ENCODE peak calls at places on chromosome 1, in six cellular contexts. F is iPS DF 6.9, O is heart left ventricle, Y is psoas muscle, L is mammary epithelial cell, N is uterus. K is an unnamed sample. For H3K4me1 and H3K36me3, the result is how much of the 10 kb centered on the place peaks cover.

GRCh38 chr1:190511554-190511953 is 33.9 kb upstream of the BRINP3 start:
- DNase-seq in F (no peak), O (no peak), Y (no peak), L (no peak), N (no peak), K (no peak)

GRCh38 chr1:201554789-201555592 is 16.1 kb downstream of the NAV1 start:
- DNase-seq in F (no peak), O (no peak), Y (no peak), L (no peak), N (no peak), K (no peak)

GRCh38 chr1:208595745-208596144 is 351.6 kb upstream of the PLXNA2 start:
- DNase-seq in F (no peak), O (no peak), Y (no peak), L (peak), N (peak), K (peak)

GRCh38 chr1:1084372-1085170 is 10.5 kb upstream of the RNF223 start:
- DNase-seq in F (no peak), O (no peak), Y (no peak), L (no peak), N (peak), K (no peak)

GRCh38 chr1:57017201-57017600 is 51.4 kb upstream of the C8B start:
- DNase-seq in F (no peak), O (no peak), Y (no peak), L (no peak), N (no peak), K (no peak)

GRCh38 chr1:245693941-245694340 is 539.2 kb downstream of the KIF26B start:
- DNase-seq in F (no peak), O (no peak), Y (no peak), L (no peak), N (no peak), K (no peak)

GRCh38 chr1:93607814-93608187 is 73.8 kb downstream of the BCAR3 start:
- DNase-seq in F (no peak), O (no peak), Y (no peak), L (no peak), N (no peak), K (peak)

GRCh38 chr1:185864331-185864730 is 130.1 kb downstream of the HMCN1 start:
- DNase-seq in F (no peak), O (no peak), Y (no peak), L (no peak), N (no peak), K (no peak)

GRCh38 chr1:67020304-67020703 is 33.6 kb downstream of the SLC35D1 start:
- DNase-seq in F (no peak), O (no peak), Y (no peak), L (no peak), N (no peak), K (peak)

GRCh38 chr1:242477944-242478343 is 46.6 kb downstream of the PLD5 start:
- DNase-seq in F (no peak), O (no peak), Y (no peak), L (no peak), N (no peak), K (no peak)

GRCh38 chr1:46001087-46001785 is 131.2 kb downstream of the PIK3R3 start:
- DNase-seq in F (no peak), O (no peak), Y (no peak), L (no peak), N (no peak), K (no peak)

GRCh38 chr1:151540021-151540981 is at the start of gene TUFT1:
- DNase-seq in F (no peak), O (peak), Y (peak), L (peak), N (peak), K (peak)
- H3K4me1 ChIP-seq in F (under half), O (under half), Y (under half), L (under half), N (under half), K (under half)

DNA sequence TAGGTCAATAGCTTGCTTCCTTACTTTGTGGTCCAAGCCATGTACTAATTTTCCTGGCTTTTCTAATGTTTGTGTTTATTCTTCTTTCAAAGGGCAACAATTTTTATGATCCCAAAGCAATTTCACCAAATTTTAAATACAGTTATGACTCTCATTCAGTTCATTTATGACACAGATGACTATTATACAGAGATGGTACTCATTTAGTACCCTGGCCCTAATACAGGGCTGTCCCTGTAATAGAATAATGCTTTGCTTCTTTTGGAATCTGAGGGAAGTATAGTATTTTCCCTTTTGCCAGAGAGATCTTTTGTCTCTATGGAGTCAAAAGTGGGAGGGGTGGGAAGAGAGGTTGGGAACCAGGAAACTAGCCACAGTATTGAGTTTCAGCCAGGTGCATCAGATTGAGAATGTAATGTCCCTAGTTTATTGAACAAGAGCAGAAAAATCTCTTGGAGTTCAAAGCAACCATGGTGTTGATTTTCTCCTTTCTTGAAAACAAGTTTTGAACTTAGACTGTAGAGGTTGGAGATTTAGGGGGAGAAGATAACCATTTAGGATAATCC is 20.4 kb downstream of the DENND2D start:
- DNase-seq in F (no peak), O (no peak), Y (no peak), L (no peak), N (no peak), K (no peak)
- H3K36me3 ChIP-seq in F (under half), O (under half), Y (half or more), L (under half), N (under half), K (half or more)

DNA sequence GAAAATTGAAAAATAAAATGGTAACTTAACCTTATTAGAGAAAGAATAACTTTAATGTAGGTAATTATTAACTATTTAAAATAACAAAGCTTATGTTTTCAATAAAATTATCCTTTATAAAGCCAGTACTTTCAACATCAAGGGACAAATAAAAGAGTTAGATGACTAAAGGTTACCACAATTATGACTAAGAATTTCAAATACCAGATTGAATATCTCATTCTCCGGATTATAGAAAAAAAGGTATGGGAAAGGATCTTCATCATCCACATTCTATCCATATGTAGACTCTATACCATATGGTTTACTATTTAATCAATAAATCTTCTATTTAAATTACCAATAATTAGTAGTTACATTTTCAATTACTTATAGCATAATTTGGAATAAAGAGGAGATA is 62.8 kb downstream of the TOR3A start:
- DNase-seq in F (no peak), O (no peak), Y (no peak), L (peak), N (no peak), K (peak)
- H3K4me1 ChIP-seq in F (under half), O (under half), Y (under half), L (under half), N (under half), K (under half)

GRCh38 chr1:55107989-55108388 is 68.6 kb downstream of the PCSK9 start:
- DNase-seq in F (no peak), O (no peak), Y (no peak), L (no peak), N (no peak), K (no peak)

GRCh38 chr1:55107111-55107510 is 67.8 kb downstream of the PCSK9 start:
- DNase-seq in F (no peak), O (no peak), Y (no peak), L (no peak), N (no peak), K (no peak)

GRCh38 chr1:55103891-55104290 is 64.5 kb downstream of the PCSK9 start:
- DNase-seq in F (no peak), O (no peak), Y (no peak), L (no peak), N (no peak), K (no peak)
- H3K36me3 ChIP-seq in F (under half), O (half or more), Y (half or more), L (under half), N (under half), K (half or more)